ENCODE peak calls at places on chromosomes 11 and 22, in four cellular contexts. J is MM.1S, Z is SK-N-SH, W is H1. G is an unnamed sample.

GRCh38 chr11:31050061-31050790 is 319.3 kb downstream of the DCDC1 start:
- DNase-seq in Z (no peak), J (no peak), W (no peak), G (no peak)

GRCh38 chr11:74679513-74679865 is 51.7 kb downstream of the CHRDL2 start:
- DNase-seq in W (no peak), J (no peak), Z (no peak), G (no peak)

GRCh38 chr11:47259178-47259977 is 1.6 kb downstream of the NR1H3 start:
- DNase-seq in W (no peak), J (peak; percentile 23), Z (peak; percentile 74), G (no peak)

GRCh38 chr11:94537051-94537600 is 6.6 kb upstream of the FUT4 start:
- DNase-seq in Z (no peak), J (no peak), W (no peak), G (no peak)

GRCh38 chr11:102220728-102221467 is 96.4 kb upstream of the BIRC3 start:
- DNase-seq in Z (no peak), J (no peak), W (no peak), G (no peak)

GRCh38 chr22:36153756-36154155 is 6.8 kb downstream of the APOL3 start:
- DNase-seq in W (no peak), Z (no peak), J (no peak), G (no peak)

GRCh38 chr11:69656536-69657455 is 15.8 kb downstream of the CCND1 start:
- DNase-seq in Z (peak; percentile 39), J (no peak), W (no peak), G (no peak)

GRCh38 chr11:128284634-128285033 is 302.7 kb downstream of the ETS1 start:
- DNase-seq in W (no peak), J (no peak), Z (no peak), G (no peak)

GRCh38 chr11:9972917-9973504 is 309.1 kb downstream of the SWAP70 start:
- DNase-seq in J (peak; percentile 48), Z (peak; percentile 67), W (no peak), G (peak; percentile 28)

GRCh38 chr11:82523141-82523540 is 210.5 kb downstream of the FAM181B start:
- DNase-seq in W (no peak), J (no peak), Z (no peak), G (peak; percentile 85)

GRCh38 chr22:24437820-24438328 is 10.5 kb downstream of the ADORA2A start:
- DNase-seq in Z (peak; percentile 60), J (peak; percentile 36), W (no peak), G (no peak)

GRCh38 chr22:26323013-26323412 is 106.0 kb upstream of the ASPHD2 start:
- DNase-seq in W (no peak), J (no peak), Z (no peak), G (no peak)

DNA sequence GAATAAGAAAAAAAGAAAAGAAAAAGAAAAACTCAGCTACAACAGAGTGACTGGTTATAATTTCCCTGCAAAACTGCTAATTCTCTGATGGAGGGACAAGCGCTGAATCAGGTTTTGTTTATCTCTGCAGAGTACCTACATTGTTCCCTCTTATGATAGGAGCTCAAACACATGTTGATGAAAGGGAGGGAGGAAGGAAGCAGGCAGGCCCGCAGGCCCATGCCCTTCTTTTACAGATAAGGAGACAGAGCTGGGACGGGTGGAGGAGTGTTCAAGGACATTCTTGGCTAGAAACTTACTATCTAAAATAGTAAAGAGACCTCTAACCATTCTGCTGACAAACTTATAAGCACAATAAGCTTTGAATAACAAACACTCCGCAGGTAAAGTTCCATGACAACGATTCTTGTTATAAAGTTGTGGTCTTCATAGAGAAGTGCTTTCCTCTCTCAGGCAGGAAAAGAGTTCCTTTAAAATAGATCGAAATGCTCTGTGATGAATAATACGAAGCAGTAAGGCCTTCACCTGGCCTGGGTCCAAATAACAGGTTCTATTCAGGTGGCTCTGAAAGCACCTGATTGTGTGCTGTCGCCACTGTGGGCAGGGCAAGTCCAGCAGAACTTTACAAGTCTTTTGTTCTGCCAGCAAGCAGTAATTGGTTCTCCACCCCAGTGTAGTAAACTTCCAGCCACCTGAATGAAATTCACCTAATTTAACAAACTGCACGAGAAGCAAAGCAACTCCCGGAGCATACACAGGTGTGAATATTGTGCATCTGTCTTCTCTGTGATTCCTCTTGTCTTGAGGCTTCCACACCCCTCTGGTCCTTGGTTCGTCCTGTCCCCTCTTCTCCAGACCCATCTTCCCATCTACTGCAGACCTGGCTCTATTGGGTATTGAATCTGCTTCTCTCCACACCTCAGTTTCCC is 15.3 kb upstream of the MICAL2 start:
- DNase-seq in W (no peak), Z (no peak), J (no peak), G (no peak)
- H3K9ac ChIP-seq in W (no peak overlapping the region), Z (no peak overlapping the region), J (no peak overlapping the region), G (no peak overlapping the region)

GRCh38 chr11:113395782-113396336 is 8.3 kb downstream of the ANKK1 start:
- DNase-seq in W (no peak), J (no peak), Z (no peak), G (no peak)
- H3K4me3 ChIP-seq in W (no peak overlapping the region), J (no peak overlapping the region), Z (no peak overlapping the region), G (no peak overlapping the region)

GRCh38 chr11:68067991-68068390 is 29.2 kb downstream of the TCIRG1 start:
- DNase-seq in J (no peak), W (no peak), Z (no peak), G (no peak)

GRCh38 chr11:68076371-68077042 is 37.7 kb downstream of the TCIRG1 start:
- DNase-seq in J (no peak), Z (peak; percentile 32), W (no peak), G (no peak)

GRCh38 chr11:68066742-68067141 is 27.9 kb downstream of the TCIRG1 start:
- DNase-seq in J (no peak), Z (no peak), W (no peak), G (no peak)

GRCh38 chr11:68074584-68075352 is 35.9 kb downstream of the TCIRG1 start:
- DNase-seq in J (no peak), W (no peak), Z (no peak), G (no peak)

GRCh38 chr11:68071281-68072048 is 32.6 kb downstream of the TCIRG1 start:
- DNase-seq in J (no peak), Z (no peak), W (no peak), G (no peak)
- H3K9ac ChIP-seq in J (no peak overlapping the region), Z (no peak overlapping the region), W (no peak overlapping the region), G (no peak overlapping the region)

DNA sequence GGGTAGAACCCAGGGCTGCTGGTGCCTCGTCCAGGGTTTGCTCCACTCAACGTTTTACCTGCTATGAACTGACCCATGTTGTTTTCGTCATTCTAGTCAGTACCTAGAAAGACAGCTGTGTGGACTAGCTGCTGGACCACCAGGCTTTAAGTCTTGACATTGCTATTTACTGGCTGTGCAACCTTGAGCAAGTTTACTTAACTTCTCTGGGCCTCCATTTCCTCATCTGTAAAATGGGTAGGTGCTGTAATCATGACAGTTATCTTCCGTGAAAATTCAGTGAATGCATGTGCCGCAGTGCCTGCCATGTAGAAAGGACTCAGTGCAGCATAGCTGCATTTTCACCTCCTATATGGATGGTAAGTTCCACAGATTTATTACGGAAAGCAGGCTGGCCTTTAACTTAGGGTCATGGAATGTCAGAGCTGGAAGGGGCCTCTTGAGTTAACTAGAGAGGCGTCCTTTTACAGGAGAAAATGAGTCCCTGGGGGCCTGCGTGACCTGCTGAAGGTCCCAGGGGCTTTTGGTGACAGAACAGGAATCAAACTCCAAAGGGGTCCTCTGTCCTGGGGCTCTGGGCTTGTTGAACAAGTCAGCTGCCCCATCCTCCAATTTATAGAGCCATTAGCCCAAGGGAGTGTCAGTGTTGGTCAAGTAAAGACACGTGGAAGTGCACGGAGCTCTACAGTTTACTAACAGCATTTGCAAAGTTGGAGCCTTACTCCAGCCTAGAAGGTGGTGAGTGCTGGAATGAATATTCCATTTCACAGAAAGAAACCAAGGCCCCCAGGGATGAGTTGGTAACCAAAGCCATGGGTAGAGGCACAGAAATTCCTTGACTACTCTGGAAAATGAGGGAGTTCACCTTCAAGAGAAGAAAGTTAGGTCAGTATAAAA is 12.0 kb upstream of the MALAT1 start:
- DNase-seq in J (no peak), Z (no peak), W (no peak), G (no peak)
- H3K4me3 ChIP-seq in J (no peak overlapping the region), Z (peak overlapping the region; percentile 4), W (peak overlapping the region; percentile 29), G (no peak overlapping the region)

GRCh38 chr11:104893876-104894275 is 4.4 kb downstream of the CASP12 start:
- DNase-seq in J (no peak), W (no peak), Z (no peak), G (no peak)

GRCh38 chr11:104898685-104899013 is 389 bp upstream of the CASP12 start:
- DNase-seq in W (no peak), Z (no peak), J (no peak), G (no peak)

GRCh38 chr11:104899226-104899625 is 966 bp upstream of the CASP12 start:
- DNase-seq in J (no peak), W (no peak), Z (no peak), G (no peak)

GRCh38 chr11:104895619-104896018 is 2.6 kb downstream of the CASP12 start:
- DNase-seq in W (no peak), Z (no peak), J (no peak), G (no peak)

DNA sequence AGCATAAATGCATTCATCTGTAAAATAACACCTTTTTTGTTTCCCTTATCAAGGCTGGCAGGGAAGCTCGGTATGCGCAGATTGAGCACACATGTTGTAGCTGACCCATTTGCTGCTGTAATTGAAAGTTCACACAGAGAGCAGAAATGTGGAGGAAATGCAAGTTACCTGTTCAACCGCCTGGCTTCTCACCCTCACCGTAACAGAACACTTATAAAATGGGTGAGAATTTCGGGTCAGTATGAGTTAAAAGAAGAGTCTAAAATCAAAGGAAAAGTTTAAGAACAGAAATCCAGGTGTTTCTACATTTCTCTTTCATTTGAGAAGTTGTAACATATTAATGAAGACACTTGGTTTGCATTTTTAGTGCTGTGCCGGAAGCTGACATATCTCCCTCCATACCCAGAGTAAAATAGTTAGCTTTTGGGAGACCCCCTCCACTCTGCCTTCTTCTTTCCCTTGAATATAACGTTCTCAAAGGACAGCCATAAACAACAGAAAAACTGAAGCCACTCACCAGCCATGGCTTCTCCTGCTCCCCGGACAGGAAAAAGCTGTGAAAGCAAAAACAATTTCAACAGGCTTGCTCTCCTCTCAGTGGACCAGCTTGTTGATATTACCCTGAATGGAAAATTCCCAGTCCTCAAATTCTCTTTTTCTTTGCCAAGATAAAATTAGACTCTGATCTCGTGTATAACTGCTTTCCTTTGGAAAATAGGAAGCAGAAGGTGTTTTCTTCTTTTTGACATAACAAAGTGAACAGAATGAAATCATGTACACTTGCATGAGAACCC is at the start of gene CASP12:
- DNase-seq in Z (no peak), J (no peak), W (no peak), G (no peak)
- H3K9ac ChIP-seq in Z (no peak within 1 kb of the TSS), J (no peak within 1 kb of the TSS), W (no peak within 1 kb of the TSS), G (no peak within 1 kb of the TSS)